ENCODE peak calls at places on chromosomes 16 and 17, in eight cellular contexts. E is AG08395; B is activated effector memory CD4-positive, alpha-beta T cell treated with Interleukin-2 at 50 U/mL for 16 hours; K is CD4-positive, alpha-beta memory T cell; M is hypothalamus; F is NCI-H2107; J is right atrium auricular region; G is activated CD8-positive, alpha-beta memory T cell treated with anti-CD3 and anti-CD28 coated beads for 1 hour. R is an unnamed sample.

GRCh38 chr16:56985288-56985961 is 3.9 kb upstream of the NLRC5 start:
- DNase-seq in E (peak), B (no peak), K (no peak), M (no peak), F (no peak), J (peak), G (no peak), R (no peak)

GRCh38 chr17:40646791-40647548 is 648 bp downstream of the SMARCE1 start:
- DNase-seq in E (peak), B (no peak), K (no peak), M (no peak), F (no peak), J (no peak), G (peak), R (no peak)

GRCh38 chr16:86611517-86611840 is 33.1 kb downstream of the FOXL1 start:
- DNase-seq in E (no peak), B (no peak), K (no peak), M (no peak), F (no peak), J (no peak), G (no peak), R (no peak)

GRCh38 chr17:81295678-81296381 is 723 bp upstream of the SLC38A10 start:
- DNase-seq in E (peak), B (peak), K (peak), M (peak), F (no peak), J (no peak), G (no peak), R (no peak)

GRCh38 chr17:74776990-74777389 is 845 bp upstream of the NAT9 start:
- DNase-seq in E (no peak), B (no peak), K (peak), M (no peak), F (no peak), J (no peak), G (no peak), R (no peak)

GRCh38 chr16:66425651-66426050 is 1.4 kb upstream of the BEAN1 start:
- DNase-seq in E (no peak), B (no peak), K (no peak), M (no peak), F (no peak), J (no peak), G (no peak), R (no peak)

GRCh38 chr17:17739388-17740066 is 58.3 kb downstream of the RAI1 start:
- DNase-seq in E (peak), B (no peak), K (no peak), M (peak), F (no peak), J (no peak), G (no peak), R (peak)

GRCh38 chr16:56228476-56228875 is 37.2 kb downstream of the GNAO1 start:
- DNase-seq in E (no peak), B (no peak), K (no peak), M (no peak), F (no peak), J (no peak), G (no peak), R (no peak)

GRCh38 chr17:71855000-71855399 is 265.8 kb upstream of the SOX9 start:
- DNase-seq in E (no peak), B (no peak), K (no peak), M (no peak), F (no peak), J (no peak), G (no peak), R (no peak)

GRCh38 chr17:40347319-40348135 is 17.0 kb downstream of the GJD3 start:
- DNase-seq in E (no peak), B (no peak), K (no peak), M (peak), F (no peak), J (no peak), G (no peak), R (peak)

GRCh38 chr16:29645699-29646187 is 17.3 kb upstream of the SPN start:
- DNase-seq in E (no peak), B (no peak), K (no peak), M (no peak), F (no peak), J (no peak), G (no peak), R (no peak)

GRCh38 chr17:28407130-28407973 is 1.3 kb upstream of the SLC46A1 start:
- DNase-seq in E (no peak), B (no peak), K (no peak), M (no peak), F (no peak), J (no peak), G (no peak), R (no peak)

GRCh38 chr16:27792486-27793275 is 242.7 kb downstream of the KATNIP start:
- DNase-seq in E (no peak), B (no peak), K (no peak), M (no peak), F (no peak), J (no peak), G (no peak), R (no peak)

GRCh38 chr17:72462396-72462795 is 341.6 kb downstream of the SOX9 start:
- DNase-seq in E (peak), B (no peak), K (no peak), M (no peak), F (no peak), J (no peak), G (no peak), R (no peak)

GRCh38 chr17:45284176-45285140 is 22.6 kb upstream of the SPATA32 start:
- DNase-seq in E (no peak), B (no peak), K (no peak), M (no peak), F (no peak), J (no peak), G (no peak), R (no peak)

GRCh38 chr17:8185580-8186445 is 4.2 kb downstream of the BORCS6 start:
- DNase-seq in E (peak), B (peak), K (peak), M (peak), F (no peak), J (peak), G (peak), R (peak)

GRCh38 chr16:14458576-14458975 is 171.5 kb downstream of the PARN start:
- DNase-seq in E (no peak), B (no peak), K (no peak), M (no peak), F (no peak), J (no peak), G (no peak), R (no peak)

GRCh38 chr16:67714522-67714921 is 4.6 kb downstream of the GFOD2 start:
- DNase-seq in E (no peak), B (no peak), K (no peak), M (no peak), F (no peak), J (no peak), G (no peak), R (no peak)

GRCh38 chr17:17139972-17140589 is 66.1 kb downstream of the PLD6 start:
- DNase-seq in E (no peak), B (no peak), K (no peak), M (no peak), F (peak), J (no peak), G (no peak), R (no peak)

GRCh38 chr17:66240630-66241029 is 11.4 kb upstream of the APOH start:
- DNase-seq in E (peak), B (no peak), K (no peak), M (no peak), F (no peak), J (no peak), G (no peak), R (no peak)

GRCh38 chr16:12874135-12874534 is 27.3 kb upstream of the SHISA9 start:
- DNase-seq in E (peak), B (no peak), K (no peak), M (no peak), F (no peak), J (no peak), G (no peak), R (no peak)

GRCh38 chr16:49292413-49292812 is 10.8 kb upstream of the CBLN1 start:
- DNase-seq in E (no peak), B (no peak), K (no peak), M (no peak), F (no peak), J (no peak), G (no peak), R (no peak)

GRCh38 chr17:81065500-81065899 is 30.5 kb downstream of the BAIAP2 start:
- DNase-seq in E (no peak), B (no peak), K (no peak), M (no peak), F (no peak), J (no peak), G (no peak), R (no peak)

GRCh38 chr16:57995721-57996405 is 4.6 kb downstream of the ZNF319 start:
- DNase-seq in E (no peak), B (no peak), K (no peak), M (no peak), F (no peak), J (no peak), G (no peak), R (no peak)

R was measured in substantia nigra.